ENCODE peak calls at places on chromosomes 13 and 19, in ten cellular contexts. H is GM23338, Z is A549, E is heart right ventricle, T is right cardiac atrium, Y is IMR-90, U is heart left ventricle, A is upper lobe of right lung, Q is thoracic aorta, F is aorta. O is an unnamed sample. For H3K4me1, the result is how much of the 10 kb centered on the place peaks cover.

GRCh38 chr19:1567116-1567847 is 843 bp downstream of the MEX3D start:
- DNase-seq in E (peak), Y (no peak), Q (no peak), T (peak), Z (no peak), U (peak), A (peak), F (no peak), H (no peak), O (no peak)

GRCh38 chr13:49833402-49833801 is 40.9 kb upstream of the KPNA3 start:
- DNase-seq in F (no peak), E (no peak), A (no peak), Y (no peak), U (no peak), H (no peak), T (no peak), Z (no peak), Q (no peak), O (no peak)

GRCh38 chr13:46622918-46623256 is 69.9 kb downstream of the LRCH1 start:
- DNase-seq in T (peak), H (no peak), F (no peak), Q (no peak), E (no peak), Y (peak), Z (no peak), A (no peak), U (peak), O (no peak)

GRCh38 chr13:49604570-49604969 is 19.2 kb upstream of the RCBTB1 start:
- DNase-seq in A (no peak), H (no peak), Q (no peak), T (no peak), Z (no peak), F (no peak), Y (no peak), U (no peak), E (no peak), O (no peak)

GRCh38 chr13:43377149-43377548 is 353.8 kb downstream of the DNAJC15 start:
- DNase-seq in H (no peak), Z (no peak), A (no peak), T (peak), U (no peak), F (no peak), Y (peak), Q (no peak), E (peak), O (peak)

GRCh38 chr13:111594606-111595005 is 274.2 kb downstream of the TEX29 start:
- DNase-seq in Q (no peak), F (no peak), E (no peak), T (no peak), A (peak), Y (no peak), U (no peak), Z (no peak), H (no peak), O (no peak)

GRCh38 chr13:26024558-26024957 is 27.3 kb downstream of the SHISA2 start:
- DNase-seq in Q (no peak), A (no peak), Y (no peak), Z (no peak), T (peak), H (no peak), E (no peak), U (no peak), F (no peak), O (no peak)

GRCh38 chr13:23810842-23811241 is 78.4 kb downstream of the MIPEP start:
- DNase-seq in A (no peak), U (no peak), Z (no peak), T (no peak), Q (no peak), E (no peak), Y (no peak), F (no peak), H (peak), O (no peak)

GRCh38 chr13:27131202-27131623 is 40.4 kb downstream of the USP12 start:
- DNase-seq in Y (peak), T (no peak), H (peak), E (no peak), A (no peak), Z (peak), F (no peak), Q (no peak), U (no peak), O (no peak)

GRCh38 chr13:39616087-39616694 is 13.2 kb upstream of the LHFPL6 start:
- DNase-seq in E (no peak), U (peak), F (no peak), H (peak), T (peak), Z (peak), Y (peak), Q (no peak), A (no peak), O (no peak)

GRCh38 chr19:34963531-34964406 is at the start of gene ZNF792:
- DNase-seq in A (peak), H (peak), Y (peak), Q (no peak), F (peak), T (peak), Z (peak), U (peak), E (peak), O (peak)

GRCh38 chr19:34135033-34135370 is 37.3 kb upstream of the LSM14A start:
- DNase-seq in T (no peak), A (no peak), Y (no peak), Q (no peak), Z (no peak), F (no peak), H (no peak), E (no peak), U (no peak), O (no peak)

GRCh38 chr19:29956855-29957254 is 14.8 kb downstream of the URI1 start:
- DNase-seq in H (no peak), Z (no peak), E (no peak), F (no peak), T (no peak), Y (no peak), U (no peak), A (no peak), Q (no peak), O (no peak)

GRCh38 chr19:32945260-32945659 is 26.5 kb downstream of the CEP89 start:
- DNase-seq in T (no peak), A (no peak), Y (no peak), Q (no peak), Z (no peak), F (no peak), H (peak), U (no peak), E (no peak), O (no peak)

GRCh38 chr19:19873381-19873780 is 7.7 kb downstream of the ZNF253 start:
- DNase-seq in Q (no peak), E (no peak), F (no peak), Y (no peak), U (no peak), H (no peak), A (no peak), Z (no peak), T (no peak), O (no peak)
- H3K4me1 ChIP-seq in Q (under half), E (under half), F (under half), Y (under half), U (under half), H (under half), A (under half), Z (under half), T (under half), O (under half)

GRCh38 chr13:75635101-75635620 is 969 bp upstream of the LMO7 start:
- DNase-seq in Z (no peak), T (no peak), A (peak), Q (no peak), H (peak), E (no peak), F (peak), Y (no peak), U (peak), O (no peak)

GRCh38 chr13:75637101-75637774 is 1.1 kb downstream of the LMO7 start:
- DNase-seq in Z (no peak), F (no peak), U (no peak), A (no peak), Y (no peak), H (peak), Q (no peak), T (no peak), E (no peak), O (no peak)

GRCh38 chr13:75639426-75639825 is 3.3 kb downstream of the LMO7 start:
- DNase-seq in Y (no peak), H (no peak), E (no peak), F (no peak), A (no peak), U (no peak), Q (no peak), Z (no peak), T (no peak), O (no peak)

GRCh38 chr13:75635621-75636338 is at the start of gene LMO7:
- DNase-seq in A (peak), U (peak), F (peak), H (peak), E (peak), Z (peak), Y (peak), Q (no peak), T (peak), O (peak)

GRCh38 chr13:75636339-75637095 is 387 bp downstream of the LMO7 start:
- DNase-seq in Q (no peak), F (peak), A (peak), Y (peak), T (peak), U (no peak), Z (no peak), H (peak), E (peak), O (peak)
- H3K27ac ChIP-seq in Q (peak), F (peak), A (peak), Y (peak), T (no peak), U (peak), Z (peak), H (no peak), E (peak), O (no peak)

GRCh38 chr13:67736646-67737420 is 506.7 kb upstream of the PCDH9 start:
- DNase-seq in T (no peak), Z (peak), F (no peak), Q (no peak), Y (peak), H (peak), E (no peak), A (no peak), U (no peak), O (no peak)

GRCh38 chr13:67740871-67741475 is 510.8 kb upstream of the PCDH9 start:
- DNase-seq in U (no peak), Y (no peak), T (no peak), F (no peak), Q (no peak), E (no peak), H (peak), Z (no peak), A (no peak), O (no peak)

DNA sequence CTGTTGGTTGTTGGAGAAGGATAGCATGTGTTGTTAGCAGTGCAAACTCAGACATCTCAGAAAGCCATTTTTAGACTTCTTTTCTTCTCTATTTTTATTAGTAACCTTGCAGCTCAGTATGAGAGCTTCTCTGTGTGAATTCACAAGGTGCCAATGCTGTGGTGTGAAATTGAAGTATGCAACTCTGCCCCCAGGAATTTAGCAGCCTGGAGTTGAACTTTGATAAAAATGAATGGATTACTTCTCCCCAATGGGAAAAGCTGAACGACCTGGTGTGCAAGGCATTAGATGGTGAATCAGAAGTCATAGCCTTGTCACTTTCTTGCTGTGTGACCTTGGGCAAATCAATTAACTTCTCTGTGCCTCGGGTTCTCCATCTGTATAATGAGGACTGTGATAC is 512.3 kb upstream of the PCDH9 start:
- DNase-seq in A (no peak), Y (no peak), H (no peak), E (no peak), F (no peak), Q (no peak), Z (no peak), T (no peak), U (no peak), O (no peak)
- H3K4me3 ChIP-seq in A (no peak), Y (no peak), H (no peak), E (no peak), F (no peak), Q (no peak), Z (no peak), T (no peak), U (no peak), O (no peak)

GRCh38 chr13:107843281-107843680 is 372.1 kb downstream of the LIG4 start:
- DNase-seq in Z (no peak), Y (no peak), F (no peak), E (no peak), U (no peak), T (no peak), Q (no peak), A (no peak), H (peak), O (no peak)
- H3K4me1 ChIP-seq in Z (under half), Y (under half), F (under half), E (under half), U (under half), T (under half), Q (under half), A (under half), H (half or more), O (under half)

GRCh38 chr13:110004814-110005213 is 218.4 kb upstream of the IRS2 start:
- DNase-seq in Y (no peak), H (no peak), T (no peak), F (no peak), A (no peak), E (no peak), U (no peak), Q (no peak), Z (no peak), O (no peak)
- H3K27ac ChIP-seq in Y (no peak), H (no peak), T (no peak), F (no peak), A (no peak), E (no peak), U (no peak), Q (no peak), Z (peak), O (no peak)

DNA sequence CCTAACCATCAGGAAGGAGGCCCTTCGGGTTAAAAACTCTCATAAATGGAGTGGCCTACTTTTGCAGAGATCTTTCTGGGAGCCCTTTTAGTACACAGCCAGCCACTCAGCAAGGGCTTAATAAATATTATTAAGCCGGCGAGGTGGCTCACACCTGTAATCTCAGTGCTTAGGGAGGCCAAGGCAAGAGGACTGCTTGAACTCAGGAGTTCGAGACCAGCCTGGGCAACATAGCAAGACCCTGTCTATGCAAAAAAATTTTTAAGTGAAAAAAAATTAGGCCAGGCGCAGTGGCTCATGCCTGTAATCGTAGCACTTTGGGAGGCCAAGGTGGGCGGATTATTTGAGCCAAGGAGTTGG is 810 bp upstream of the KANK2 start:
- DNase-seq in E (no peak), Q (no peak), Y (no peak), Z (no peak), F (no peak), T (no peak), H (no peak), U (no peak), A (no peak), O (no peak)
- H3K4me3 ChIP-seq in E (peak), Q (peak), Y (peak), Z (no peak), F (no peak), T (no peak), H (peak), U (peak), A (peak), O (peak)

DNA sequence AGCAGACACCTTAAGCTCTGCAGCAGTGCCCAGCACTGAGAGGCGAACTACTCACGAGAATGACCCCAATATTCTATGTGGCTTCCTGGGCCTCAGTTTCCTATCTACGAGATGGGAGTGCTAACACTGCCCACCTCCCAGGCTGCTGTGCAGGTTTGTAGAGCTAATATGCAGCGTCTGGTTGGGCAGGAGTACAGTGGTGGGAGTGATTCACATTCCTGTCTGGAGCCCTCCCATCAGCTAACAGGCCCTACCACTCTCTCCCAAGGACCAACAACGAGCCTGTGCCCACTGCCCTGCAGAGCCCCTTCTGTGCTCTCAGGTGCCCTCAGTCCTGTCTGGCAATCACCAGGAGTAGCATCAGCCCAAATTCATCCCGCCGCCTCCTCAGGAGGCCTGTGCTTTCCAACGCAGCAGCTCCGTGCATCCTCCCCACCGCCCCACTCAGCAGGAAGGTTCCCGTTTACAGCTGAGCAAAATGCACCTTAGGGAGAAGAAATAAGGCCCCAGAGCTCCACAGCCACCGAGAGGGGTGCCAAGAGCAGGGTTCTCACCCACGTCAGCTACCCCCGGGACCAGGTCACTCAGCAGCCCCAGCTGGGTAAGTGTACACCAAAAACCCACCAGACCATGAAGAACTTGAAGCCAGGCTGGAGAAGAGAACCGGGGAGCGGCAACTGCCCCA is 6.6 kb downstream of the AKT2 start:
- DNase-seq in Y (no peak), T (no peak), A (no peak), U (no peak), Z (no peak), Q (no peak), F (peak), H (no peak), E (no peak), O (no peak)
- H3K4me1 ChIP-seq in Y (under half), T (under half), A (half or more), U (half or more), Z (under half), Q (under half), F (under half), H (under half), E (half or more), O (half or more)

GRCh38 chr19:3368848-3369336 is 2.5 kb downstream of the NFIC start:
- DNase-seq in Q (no peak), Y (peak), Z (no peak), E (no peak), T (no peak), H (no peak), U (no peak), A (no peak), F (no peak), O (no peak)
- H3K27ac ChIP-seq in Q (peak), Y (peak), Z (peak), E (peak), T (peak), H (no peak), U (peak), A (peak), F (peak), O (peak)

O was measured in psoas muscle.